ENCODE peak calls at places on chromosomes 16 and 17, in four cellular contexts. One of them, this sample, is unnamed.

GRCh38 chr17:1124238-1124699 is 55.5 kb downstream of the ABR start:
- DNase-seq in body of pancreas: no peak
- DNase-seq in substantia nigra: no peak
- DNase-seq in spleen: no peak
- DNase-seq in this sample: no peak

GRCh38 chr16:68790130-68790761 is 53.1 kb upstream of the TANGO6 start:
- DNase-seq in body of pancreas: peak; percentile 32
- DNase-seq in substantia nigra: no peak
- DNase-seq in spleen: no peak
- DNase-seq in this sample: peak; percentile 63

GRCh38 chr17:71978435-71978834 is 142.4 kb upstream of the SOX9 start:
- DNase-seq in body of pancreas: no peak
- DNase-seq in substantia nigra: no peak
- DNase-seq in spleen: no peak
- DNase-seq in this sample: peak; percentile 73

GRCh38 chr17:49798182-49798581 is 9.7 kb downstream of the KAT7 start:
- DNase-seq in body of pancreas: no peak
- DNase-seq in substantia nigra: no peak
- DNase-seq in spleen: no peak
- DNase-seq in this sample: no peak

GRCh38 chr16:27547134-27547533 is 2.6 kb downstream of the GTF3C1 start:
- DNase-seq in body of pancreas: no peak
- DNase-seq in substantia nigra: no peak
- DNase-seq in spleen: peak; percentile 19
- DNase-seq in this sample: peak; percentile 18

GRCh38 chr16:27550582-27550920 is 607 bp downstream of the KATNIP start:
- DNase-seq in body of pancreas: no peak
- DNase-seq in substantia nigra: no peak
- DNase-seq in spleen: no peak
- DNase-seq in this sample: no peak

GRCh38 chr17:39429600-39429999 is 21.5 kb downstream of the MED1 start:
- DNase-seq in body of pancreas: no peak
- DNase-seq in substantia nigra: no peak
- DNase-seq in spleen: no peak
- DNase-seq in this sample: no peak

GRCh38 chr17:77708936-77709335 is 249.6 kb upstream of the TNRC6C start:
- DNase-seq in body of pancreas: no peak
- DNase-seq in substantia nigra: no peak
- DNase-seq in spleen: no peak
- DNase-seq in this sample: no peak

GRCh38 chr16:3020247-3020603 is at the start of gene TNFRSF12A:
- DNase-seq in body of pancreas: peak; percentile 86
- DNase-seq in substantia nigra: no peak
- DNase-seq in spleen: peak; percentile 94
- DNase-seq in this sample: no peak

GRCh38 chr16:2177561-2177960 is 18.8 kb downstream of the CASKIN1 start:
- DNase-seq in body of pancreas: no peak
- DNase-seq in substantia nigra: no peak
- DNase-seq in spleen: no peak
- DNase-seq in this sample: no peak

GRCh38 chr16:56337131-56337857 is 88.1 kb downstream of the AMFR start:
- DNase-seq in body of pancreas: no peak
- DNase-seq in substantia nigra: no peak
- DNase-seq in spleen: peak; percentile 55
- DNase-seq in this sample: no peak

GRCh38 chr17:65886240-65886639 is 305.7 kb downstream of the CEP112 start:
- DNase-seq in body of pancreas: no peak
- DNase-seq in substantia nigra: no peak
- DNase-seq in spleen: no peak
- DNase-seq in this sample: no peak

GRCh38 chr16:9966569-9967157 is 215.6 kb downstream of the GRIN2A start:
- DNase-seq in body of pancreas: no peak
- DNase-seq in substantia nigra: no peak
- DNase-seq in spleen: no peak
- DNase-seq in this sample: no peak

GRCh38 chr16:81618661-81619060 is 160.4 kb upstream of the PLCG2 start:
- DNase-seq in body of pancreas: no peak
- DNase-seq in substantia nigra: peak; percentile 27
- DNase-seq in spleen: no peak
- DNase-seq in this sample: no peak

GRCh38 chr17:10029129-10029528 is 124.1 kb upstream of the RCVRN start:
- DNase-seq in body of pancreas: no peak
- DNase-seq in substantia nigra: no peak
- DNase-seq in spleen: no peak
- DNase-seq in this sample: no peak

GRCh38 chr16:54320895-54321294 is 34.3 kb upstream of the IRX3 start:
- DNase-seq in body of pancreas: no peak
- DNase-seq in substantia nigra: no peak
- DNase-seq in spleen: no peak
- DNase-seq in this sample: no peak

GRCh38 chr17:66354981-66355380 is 52.6 kb downstream of the PRKCA start:
- DNase-seq in body of pancreas: no peak
- DNase-seq in substantia nigra: no peak
- DNase-seq in spleen: no peak
- DNase-seq in this sample: no peak

GRCh38 chr16:69804283-69804682 is 42.2 kb downstream of the WWP2 start:
- DNase-seq in body of pancreas: no peak
- DNase-seq in substantia nigra: no peak
- DNase-seq in spleen: no peak
- DNase-seq in this sample: no peak

GRCh38 chr17:8820311-8821010 is 21.3 kb upstream of the MFSD6L start:
- DNase-seq in body of pancreas: no peak
- DNase-seq in substantia nigra: no peak
- DNase-seq in spleen: no peak
- DNase-seq in this sample: no peak

GRCh38 chr17:78680436-78680835 is 101.6 kb downstream of the CYTH1 start:
- DNase-seq in body of pancreas: no peak
- DNase-seq in substantia nigra: no peak
- DNase-seq in spleen: peak; percentile 6
- DNase-seq in this sample: no peak

GRCh38 chr17:78645421-78646295 is 68.5 kb upstream of the DNAH17 start:
- DNase-seq in body of pancreas: peak; percentile 26
- DNase-seq in substantia nigra: peak; percentile 22
- DNase-seq in spleen: peak; percentile 92
- DNase-seq in this sample: no peak

GRCh38 chr17:73109603-73110002 is 17.1 kb upstream of the SLC39A11 start:
- DNase-seq in body of pancreas: no peak
- DNase-seq in substantia nigra: no peak
- DNase-seq in spleen: no peak
- DNase-seq in this sample: no peak

GRCh38 chr16:1790611-1791255 is 2.8 kb downstream of the IGFALS start:
- DNase-seq in body of pancreas: no peak
- DNase-seq in substantia nigra: no peak
- DNase-seq in spleen: peak; percentile 67
- DNase-seq in this sample: no peak

GRCh38 chr17:31726980-31727427 is 132.0 kb downstream of the COPRS start:
- DNase-seq in body of pancreas: no peak
- DNase-seq in substantia nigra: no peak
- DNase-seq in spleen: no peak
- DNase-seq in this sample: peak; percentile 10

GRCh38 chr17:58415371-58416055 is 1.8 kb downstream of the RNF43 start:
- DNase-seq in body of pancreas: peak; percentile 63
- DNase-seq in substantia nigra: no peak
- DNase-seq in spleen: no peak
- DNase-seq in this sample: no peak

GRCh38 chr16:83818276-83818675 is 10.5 kb downstream of the HSBP1 start:
- DNase-seq in body of pancreas: no peak
- DNase-seq in substantia nigra: no peak
- DNase-seq in spleen: no peak
- DNase-seq in this sample: no peak

GRCh38 chr16:56347166-56347565 is 78.2 kb downstream of the AMFR start:
- DNase-seq in body of pancreas: no peak
- DNase-seq in substantia nigra: no peak
- DNase-seq in spleen: peak; percentile 59
- DNase-seq in this sample: no peak

GRCh38 chr17:69188796-69189195 is 39.8 kb downstream of the ABCA10 start:
- DNase-seq in body of pancreas: no peak
- DNase-seq in substantia nigra: no peak
- DNase-seq in spleen: no peak
- DNase-seq in this sample: no peak

GRCh38 chr16:57664662-57665025 is 3.5 kb upstream of the ADGRG3 start:
- DNase-seq in body of pancreas: no peak
- DNase-seq in substantia nigra: no peak
- DNase-seq in spleen: no peak
- DNase-seq in this sample: no peak

GRCh38 chr16:55470533-55471371 is 8.2 kb upstream of the MMP2 start:
- DNase-seq in body of pancreas: no peak
- DNase-seq in substantia nigra: no peak
- DNase-seq in spleen: no peak
- DNase-seq in this sample: no peak

GRCh38 chr16:23947838-23948237 is 112.1 kb downstream of the PRKCB start:
- DNase-seq in body of pancreas: no peak
- DNase-seq in substantia nigra: no peak
- DNase-seq in spleen: no peak
- DNase-seq in this sample: no peak

GRCh38 chr17:78337244-78338109 is 22.4 kb downstream of the SOCS3 start:
- DNase-seq in body of pancreas: no peak
- DNase-seq in substantia nigra: no peak
- DNase-seq in spleen: peak; percentile 86
- DNase-seq in this sample: no peak

GRCh38 chr17:1931759-1932579 is 93.2 kb downstream of the RTN4RL1 start:
- DNase-seq in body of pancreas: peak; percentile 38
- DNase-seq in substantia nigra: peak; percentile 20
- DNase-seq in spleen: no peak
- DNase-seq in this sample: no peak

GRCh38 chr17:64234961-64235360 is 28.1 kb downstream of the TEX2 start:
- DNase-seq in body of pancreas: no peak
- DNase-seq in substantia nigra: no peak
- DNase-seq in spleen: no peak
- DNase-seq in this sample: no peak

GRCh38 chr16:32116080-32116479 is 137.0 kb upstream of the TP53TG3D start:
- DNase-seq in body of pancreas: no peak
- DNase-seq in substantia nigra: no peak
- DNase-seq in spleen: peak; percentile 40
- DNase-seq in this sample: no peak

GRCh38 chr17:73939808-73940207 is 263.7 kb upstream of the RPL38 start:
- DNase-seq in body of pancreas: no peak
- DNase-seq in substantia nigra: no peak
- DNase-seq in spleen: no peak
- DNase-seq in this sample: no peak

GRCh38 chr17:7695586-7695985 is 7.3 kb downstream of the WRAP53 start:
- DNase-seq in body of pancreas: no peak
- DNase-seq in substantia nigra: no peak
- DNase-seq in spleen: no peak
- DNase-seq in this sample: no peak
- H3K27ac ChIP-seq in body of pancreas: no peak overlapping the region
- H3K27ac ChIP-seq in substantia nigra: no peak overlapping the region
- H3K27ac ChIP-seq in spleen: no peak overlapping the region
- H3K27ac ChIP-seq in this sample: no peak overlapping the region

DNA sequence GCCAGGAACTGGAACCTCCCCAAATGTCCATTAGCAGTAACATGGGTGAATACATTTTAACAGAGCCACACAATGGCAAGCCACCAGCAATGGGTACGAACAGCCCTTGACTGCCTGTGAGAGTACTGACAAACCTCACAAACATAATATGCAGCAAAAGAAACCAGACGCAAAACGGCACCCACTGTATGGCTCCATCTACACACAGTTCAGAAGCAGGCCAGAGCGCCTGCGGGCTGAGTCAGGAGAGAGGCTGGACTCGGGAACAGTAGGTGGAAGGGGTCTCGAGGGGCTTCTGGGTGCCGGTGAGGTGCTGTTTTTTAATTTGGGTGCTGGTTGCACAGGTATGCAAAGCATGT is 77.4 kb upstream of the TOB1 start:
- DNase-seq in body of pancreas: peak; percentile 28
- DNase-seq in substantia nigra: no peak
- DNase-seq in spleen: no peak
- DNase-seq in this sample: no peak
- H3K27ac ChIP-seq in body of pancreas: peak overlapping the region; percentile 98
- H3K27ac ChIP-seq in substantia nigra: peak overlapping the region; percentile 98
- H3K27ac ChIP-seq in spleen: peak overlapping the region; percentile 53
- H3K27ac ChIP-seq in this sample: peak overlapping the region; percentile 30

DNA sequence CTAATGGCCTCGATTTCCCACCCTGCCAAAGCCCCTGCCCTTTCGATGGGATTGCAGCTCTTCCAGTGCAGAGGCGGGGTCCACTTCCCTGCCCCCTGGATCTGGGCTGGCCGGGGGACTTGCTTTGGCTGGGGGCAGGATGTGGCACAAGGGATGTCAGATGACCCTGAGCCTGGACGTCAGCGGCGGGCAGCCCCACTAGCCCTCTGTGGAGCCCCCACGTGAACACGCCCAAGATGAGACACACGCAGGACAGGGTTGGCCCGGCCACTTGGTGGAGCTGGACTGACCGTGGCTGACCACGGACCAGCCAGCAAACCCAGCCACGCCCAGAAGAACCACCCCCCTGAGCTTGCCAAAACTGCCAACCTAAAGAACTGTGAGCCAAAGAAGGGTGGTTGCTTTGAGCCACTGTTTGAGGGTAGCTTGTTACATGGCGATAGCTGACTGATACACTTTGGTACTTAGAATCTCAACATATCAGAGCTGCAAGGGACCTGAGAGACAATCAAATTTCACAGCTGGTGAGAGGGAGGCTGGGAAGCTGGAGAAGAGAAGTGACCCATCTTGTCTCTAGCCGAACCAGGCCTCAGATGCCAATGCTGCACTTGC is 46.6 kb upstream of the PABPN1L start:
- DNase-seq in body of pancreas: no peak
- DNase-seq in substantia nigra: no peak
- DNase-seq in spleen: no peak
- DNase-seq in this sample: no peak
- H3K27ac ChIP-seq in body of pancreas: no peak overlapping the region
- H3K27ac ChIP-seq in substantia nigra: no peak overlapping the region
- H3K27ac ChIP-seq in spleen: no peak overlapping the region
- H3K27ac ChIP-seq in this sample: no peak overlapping the region

GRCh38 chr16:25177831-25178688 is 38.7 kb upstream of the AQP8 start:
- DNase-seq in body of pancreas: peak; percentile 42
- DNase-seq in substantia nigra: no peak
- DNase-seq in spleen: peak; percentile 75
- DNase-seq in this sample: no peak
- H3K27ac ChIP-seq in body of pancreas: peak overlapping the region; percentile 5
- H3K27ac ChIP-seq in substantia nigra: no peak overlapping the region
- H3K27ac ChIP-seq in spleen: no peak overlapping the region
- H3K27ac ChIP-seq in this sample: no peak overlapping the region

This sample was measured in epithelial cell of prostate.